ENCODE peak calls at places on chromosome 21, in eight cellular contexts. One of them, this sample, is unnamed.

GRCh38 chr21:37281993-37282392 is 14.9 kb upstream of the VPS26C start:
- DNase-seq in H1: no peak
- DNase-seq in transverse colon: peak
- DNase-seq in stomach: no peak
- DNase-seq in HepG2: no peak
- DNase-seq in upper lobe of left lung: no peak
- DNase-seq in ovary: no peak
- DNase-seq in tibial nerve: no peak
- DNase-seq in this sample: no peak

GRCh38 chr21:28089599-28090421 is 902.9 kb downstream of the LTN1 start:
- DNase-seq in H1: no peak
- DNase-seq in transverse colon: no peak
- DNase-seq in stomach: no peak
- DNase-seq in HepG2: no peak
- DNase-seq in upper lobe of left lung: no peak
- DNase-seq in ovary: no peak
- DNase-seq in tibial nerve: no peak
- DNase-seq in this sample: no peak

GRCh38 chr21:33794586-33794985 is 121.0 kb downstream of the ATP5PO start:
- DNase-seq in H1: no peak
- DNase-seq in transverse colon: no peak
- DNase-seq in stomach: no peak
- DNase-seq in HepG2: no peak
- DNase-seq in upper lobe of left lung: no peak
- DNase-seq in ovary: no peak
- DNase-seq in tibial nerve: no peak
- DNase-seq in this sample: no peak

GRCh38 chr21:40652436-40652835 is 194.5 kb downstream of the DSCAM start:
- DNase-seq in H1: no peak
- DNase-seq in transverse colon: no peak
- DNase-seq in stomach: no peak
- DNase-seq in HepG2: no peak
- DNase-seq in upper lobe of left lung: no peak
- DNase-seq in ovary: no peak
- DNase-seq in tibial nerve: no peak
- DNase-seq in this sample: no peak

GRCh38 chr21:33419538-33420123 is 16.4 kb downstream of the IFNGR2 start:
- DNase-seq in H1: no peak
- DNase-seq in transverse colon: no peak
- DNase-seq in stomach: peak
- DNase-seq in HepG2: no peak
- DNase-seq in upper lobe of left lung: peak
- DNase-seq in ovary: peak
- DNase-seq in tibial nerve: peak
- DNase-seq in this sample: no peak

GRCh38 chr21:25307489-25307888 is 299.8 kb downstream of the MRPL39 start:
- DNase-seq in H1: no peak
- DNase-seq in transverse colon: no peak
- DNase-seq in stomach: no peak
- DNase-seq in HepG2: no peak
- DNase-seq in upper lobe of left lung: no peak
- DNase-seq in ovary: no peak
- DNase-seq in tibial nerve: no peak
- DNase-seq in this sample: no peak

GRCh38 chr21:19245188-19245580 is 841.6 kb upstream of the TMPRSS15 start:
- DNase-seq in H1: no peak
- DNase-seq in transverse colon: no peak
- DNase-seq in stomach: no peak
- DNase-seq in HepG2: no peak
- DNase-seq in upper lobe of left lung: peak
- DNase-seq in ovary: no peak
- DNase-seq in tibial nerve: no peak
- DNase-seq in this sample: no peak

GRCh38 chr21:16072692-16073091 is 342.9 kb downstream of the USP25 start:
- DNase-seq in H1: no peak
- DNase-seq in transverse colon: no peak
- DNase-seq in stomach: no peak
- DNase-seq in HepG2: no peak
- DNase-seq in upper lobe of left lung: no peak
- DNase-seq in ovary: no peak
- DNase-seq in tibial nerve: no peak
- DNase-seq in this sample: no peak

GRCh38 chr21:45990049-45990711 is 8.6 kb downstream of the COL6A1 start:
- DNase-seq in H1: no peak
- DNase-seq in transverse colon: no peak
- DNase-seq in stomach: no peak
- DNase-seq in HepG2: no peak
- DNase-seq in upper lobe of left lung: peak
- DNase-seq in ovary: peak
- DNase-seq in tibial nerve: no peak
- DNase-seq in this sample: no peak

GRCh38 chr21:31693222-31693621 is 33.7 kb downstream of the SOD1 start:
- DNase-seq in H1: no peak
- DNase-seq in transverse colon: no peak
- DNase-seq in stomach: no peak
- DNase-seq in HepG2: no peak
- DNase-seq in upper lobe of left lung: no peak
- DNase-seq in ovary: no peak
- DNase-seq in tibial nerve: no peak
- DNase-seq in this sample: no peak

GRCh38 chr21:36909901-36910561 is 56.4 kb downstream of the HLCS start:
- DNase-seq in H1: no peak
- DNase-seq in transverse colon: no peak
- DNase-seq in stomach: no peak
- DNase-seq in HepG2: peak
- DNase-seq in upper lobe of left lung: no peak
- DNase-seq in ovary: no peak
- DNase-seq in tibial nerve: no peak
- DNase-seq in this sample: no peak

GRCh38 chr21:38343691-38344090 is 86.9 kb downstream of the KCNJ15 start:
- DNase-seq in H1: no peak
- DNase-seq in transverse colon: no peak
- DNase-seq in stomach: peak
- DNase-seq in HepG2: no peak
- DNase-seq in upper lobe of left lung: no peak
- DNase-seq in ovary: no peak
- DNase-seq in tibial nerve: no peak
- DNase-seq in this sample: no peak

GRCh38 chr21:31526040-31526439 is 133.5 kb upstream of the SOD1 start:
- DNase-seq in H1: no peak
- DNase-seq in transverse colon: no peak
- DNase-seq in stomach: no peak
- DNase-seq in HepG2: no peak
- DNase-seq in upper lobe of left lung: no peak
- DNase-seq in ovary: no peak
- DNase-seq in tibial nerve: no peak
- DNase-seq in this sample: no peak

GRCh38 chr21:31255036-31255435 is 89.0 kb downstream of the TIAM1 start:
- DNase-seq in H1: no peak
- DNase-seq in transverse colon: no peak
- DNase-seq in stomach: no peak
- DNase-seq in HepG2: no peak
- DNase-seq in upper lobe of left lung: no peak
- DNase-seq in ovary: no peak
- DNase-seq in tibial nerve: no peak
- DNase-seq in this sample: no peak

GRCh38 chr21:38811257-38811656 is 5.5 kb downstream of the ETS2 start:
- DNase-seq in H1: no peak
- DNase-seq in transverse colon: no peak
- DNase-seq in stomach: no peak
- DNase-seq in HepG2: no peak
- DNase-seq in upper lobe of left lung: no peak
- DNase-seq in ovary: no peak
- DNase-seq in tibial nerve: no peak
- DNase-seq in this sample: no peak

GRCh38 chr21:17196619-17197018 is 316.2 kb upstream of the CXADR start:
- DNase-seq in H1: no peak
- DNase-seq in transverse colon: no peak
- DNase-seq in stomach: no peak
- DNase-seq in HepG2: no peak
- DNase-seq in upper lobe of left lung: no peak
- DNase-seq in ovary: no peak
- DNase-seq in tibial nerve: no peak
- DNase-seq in this sample: no peak

DNA sequence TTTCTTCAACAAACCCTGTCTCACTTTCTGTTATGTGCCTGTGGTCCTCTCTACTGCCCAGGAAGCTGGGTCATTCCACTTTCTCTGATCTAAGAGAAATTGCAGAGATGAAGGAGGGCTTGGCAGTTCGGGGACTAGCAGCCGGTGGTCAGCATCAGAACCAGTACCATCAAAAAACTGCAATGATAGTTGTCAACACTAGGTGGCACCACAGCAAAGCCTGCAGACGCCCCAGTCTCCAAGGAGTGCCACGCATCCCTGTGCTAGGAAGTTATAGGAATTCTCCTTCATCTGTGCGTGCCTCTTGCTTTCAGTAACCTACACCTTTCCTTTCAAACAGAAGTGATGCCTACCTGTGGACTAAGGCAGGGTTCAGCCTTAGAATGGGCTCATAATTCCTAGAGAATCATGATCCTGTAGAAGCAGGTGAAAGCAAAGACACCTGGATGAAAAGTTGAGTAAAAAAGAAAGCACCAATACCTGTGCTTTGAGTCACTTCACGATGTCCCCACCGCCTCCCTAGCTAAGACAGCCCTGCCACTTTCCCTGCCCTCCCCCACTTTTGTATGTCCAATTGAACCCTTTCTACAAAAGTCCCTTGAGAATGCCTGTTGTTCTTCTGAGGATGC is 129.2 kb downstream of the ADAMTS1 start:
- DNase-seq in H1: no peak
- DNase-seq in transverse colon: peak
- DNase-seq in stomach: peak
- DNase-seq in HepG2: peak
- DNase-seq in upper lobe of left lung: no peak
- DNase-seq in ovary: peak
- DNase-seq in tibial nerve: peak
- DNase-seq in this sample: no peak
- TF ChIP-seq EP300 in H1: no peak
- TF ChIP-seq EP300 in transverse colon: no peak
- TF ChIP-seq EP300 in stomach: no peak
- TF ChIP-seq EP300 in HepG2: no peak
- TF ChIP-seq EP300 in upper lobe of left lung: no peak
- TF ChIP-seq EP300 in ovary: no peak
- TF ChIP-seq EP300 in tibial nerve: no peak
- TF ChIP-seq EP300 in this sample: no peak

GRCh38 chr21:42439284-42440186 is 35.8 kb downstream of the UBASH3A start:
- DNase-seq in H1: no peak
- DNase-seq in transverse colon: peak
- DNase-seq in stomach: no peak
- DNase-seq in HepG2: no peak
- DNase-seq in upper lobe of left lung: no peak
- DNase-seq in ovary: no peak
- DNase-seq in tibial nerve: no peak
- DNase-seq in this sample: no peak
- TF ChIP-seq EP300 in H1: no peak
- TF ChIP-seq EP300 in transverse colon: no peak
- TF ChIP-seq EP300 in stomach: no peak
- TF ChIP-seq EP300 in HepG2: no peak
- TF ChIP-seq EP300 in upper lobe of left lung: no peak
- TF ChIP-seq EP300 in ovary: no peak
- TF ChIP-seq EP300 in tibial nerve: no peak
- TF ChIP-seq EP300 in this sample: no peak

GRCh38 chr21:44682580-44683151 is 703 bp upstream of the KRTAP12-1 start:
- DNase-seq in H1: no peak
- DNase-seq in transverse colon: no peak
- DNase-seq in stomach: no peak
- DNase-seq in HepG2: no peak
- DNase-seq in upper lobe of left lung: no peak
- DNase-seq in ovary: no peak
- DNase-seq in tibial nerve: no peak
- DNase-seq in this sample: peak
- TF ChIP-seq EP300 in H1: no peak
- TF ChIP-seq EP300 in transverse colon: no peak
- TF ChIP-seq EP300 in stomach: no peak
- TF ChIP-seq EP300 in HepG2: no peak
- TF ChIP-seq EP300 in upper lobe of left lung: no peak
- TF ChIP-seq EP300 in ovary: no peak
- TF ChIP-seq EP300 in tibial nerve: no peak
- TF ChIP-seq EP300 in this sample: no peak

GRCh38 chr21:41809891-41810596 is 43.2 kb upstream of the RIPK4 start:
- DNase-seq in H1: no peak
- DNase-seq in transverse colon: no peak
- DNase-seq in stomach: no peak
- DNase-seq in HepG2: no peak
- DNase-seq in upper lobe of left lung: peak
- DNase-seq in ovary: no peak
- DNase-seq in tibial nerve: no peak
- DNase-seq in this sample: no peak
- TF ChIP-seq EP300 in H1: no peak
- TF ChIP-seq EP300 in transverse colon: no peak
- TF ChIP-seq EP300 in stomach: no peak
- TF ChIP-seq EP300 in HepG2: no peak
- TF ChIP-seq EP300 in upper lobe of left lung: no peak
- TF ChIP-seq EP300 in ovary: no peak
- TF ChIP-seq EP300 in tibial nerve: no peak
- TF ChIP-seq EP300 in this sample: no peak

GRCh38 chr21:43206231-43207042 is 37.6 kb downstream of the CRYAA start:
- DNase-seq in H1: no peak
- DNase-seq in transverse colon: no peak
- DNase-seq in stomach: no peak
- DNase-seq in HepG2: no peak
- DNase-seq in upper lobe of left lung: no peak
- DNase-seq in ovary: no peak
- DNase-seq in tibial nerve: peak
- DNase-seq in this sample: no peak
- TF ChIP-seq EP300 in H1: no peak
- TF ChIP-seq EP300 in transverse colon: no peak
- TF ChIP-seq EP300 in stomach: no peak
- TF ChIP-seq EP300 in HepG2: no peak
- TF ChIP-seq EP300 in upper lobe of left lung: no peak
- TF ChIP-seq EP300 in ovary: no peak
- TF ChIP-seq EP300 in tibial nerve: no peak
- TF ChIP-seq EP300 in this sample: no peak

GRCh38 chr21:42760977-42761751 is 107.7 kb downstream of the PDE9A start:
- DNase-seq in H1: no peak
- DNase-seq in transverse colon: no peak
- DNase-seq in stomach: no peak
- DNase-seq in HepG2: peak
- DNase-seq in upper lobe of left lung: no peak
- DNase-seq in ovary: no peak
- DNase-seq in tibial nerve: no peak
- DNase-seq in this sample: no peak
- TF ChIP-seq EP300 in H1: no peak
- TF ChIP-seq EP300 in transverse colon: no peak
- TF ChIP-seq EP300 in stomach: no peak
- TF ChIP-seq EP300 in HepG2: peak
- TF ChIP-seq EP300 in upper lobe of left lung: no peak
- TF ChIP-seq EP300 in ovary: no peak
- TF ChIP-seq EP300 in tibial nerve: no peak
- TF ChIP-seq EP300 in this sample: no peak

This sample was measured in esophagus muscularis mucosa.